ENCODE peak calls at places on chromosome 13, in five cellular contexts. F is uterus; G is ascending aorta; U is CD4-positive, alpha-beta T cell; B is CD4-positive, CD25-positive, alpha-beta regulatory T cell. K is an unnamed sample.

GRCh38 chr13:110334256-110334655 is 27.2 kb downstream of the COL4A2 start:
- DNase-seq in F (no peak), B (no peak), U (no peak), G (peak; percentile 59), K (no peak)

GRCh38 chr13:40271931-40272775 is 394.3 kb downstream of the FOXO1 start:
- DNase-seq in F (peak; percentile 84), G (peak; percentile 94), U (peak; percentile 46), B (peak; percentile 20), K (no peak)

GRCh38 chr13:97279913-97280312 is 57.8 kb downstream of the MBNL2 start:
- DNase-seq in G (no peak), U (no peak), B (no peak), F (no peak), K (no peak)

GRCh38 chr13:40801255-40802217 is 12.1 kb downstream of the SLC25A15 start:
- DNase-seq in U (no peak), G (no peak), F (no peak), B (no peak), K (no peak)

GRCh38 chr13:42895781-42896180 is 96.3 kb downstream of the EPSTI1 start:
- DNase-seq in B (no peak), F (no peak), U (no peak), G (no peak), K (no peak)

GRCh38 chr13:44903596-44903995 is 85.7 kb downstream of the NUFIP1 start:
- DNase-seq in B (no peak), U (no peak), G (peak; percentile 90), F (peak; percentile 86), K (no peak)

GRCh38 chr13:36297259-36297599 is 385 bp downstream of the CCDC169 start:
- DNase-seq in G (no peak), F (no peak), U (no peak), B (no peak), K (no peak)

GRCh38 chr13:35964764-35965163 is 166.4 kb downstream of the DCLK1 start:
- DNase-seq in G (no peak), U (no peak), F (no peak), B (no peak), K (no peak)

GRCh38 chr13:20312292-20312691 is 80.2 kb upstream of the GJB6 start:
- DNase-seq in U (no peak), G (no peak), F (no peak), B (no peak), K (no peak)

GRCh38 chr13:70347947-70348620 is 239.8 kb upstream of the KLHL1 start:
- DNase-seq in G (no peak), B (no peak), F (no peak), U (no peak), K (no peak)

GRCh38 chr13:44299544-44299943 is 74.1 kb upstream of the SERP2 start:
- DNase-seq in F (no peak), B (no peak), U (no peak), G (no peak), K (no peak)

GRCh38 chr13:77338961-77339401 is 12.1 kb upstream of the MYCBP2 start:
- DNase-seq in B (no peak), F (no peak), G (no peak), U (no peak), K (no peak)

GRCh38 chr13:93767231-93767916 is 540.8 kb downstream of the GPC6 start:
- DNase-seq in U (no peak), G (no peak), F (no peak), B (no peak), K (no peak)

GRCh38 chr13:60790620-60791019 is 393.6 kb downstream of the TDRD3 start:
- DNase-seq in F (peak; percentile 32), G (no peak), U (no peak), B (no peak), K (no peak)

GRCh38 chr13:70923863-70924752 is 815.9 kb upstream of the KLHL1 start:
- DNase-seq in G (no peak), U (no peak), B (no peak), F (no peak), K (no peak)

GRCh38 chr13:44312898-44313551 is 60.6 kb upstream of the SERP2 start:
- DNase-seq in F (no peak), U (no peak), G (peak; percentile 52), B (no peak), K (no peak)

GRCh38 chr13:94758571-94758970 is 46.2 kb upstream of the SOX21 start:
- DNase-seq in G (no peak), B (no peak), U (no peak), F (no peak), K (no peak)

GRCh38 chr13:33380487-33381079 is 95.0 kb upstream of the STARD13 start:
- DNase-seq in B (no peak), F (no peak), U (no peak), G (no peak), K (no peak)

GRCh38 chr13:110006304-110006703 is 219.9 kb upstream of the IRS2 start:
- DNase-seq in F (peak; percentile 27), G (no peak), B (no peak), U (no peak), K (no peak)

GRCh38 chr13:94362411-94362909 is 117.0 kb downstream of the DCT start:
- DNase-seq in B (peak; percentile 80), G (peak; percentile 78), F (peak; percentile 57), U (peak; percentile 42), K (no peak)

GRCh38 chr13:42832341-42833153 is 51.2 kb downstream of the FAM216B start:
- DNase-seq in U (no peak), B (peak; percentile 1), F (peak; percentile 19), G (no peak), K (no peak)

GRCh38 chr13:108606424-108606823 is 23.0 kb upstream of the MYO16 start:
- DNase-seq in F (no peak), B (no peak), G (no peak), U (no peak), K (no peak)

GRCh38 chr13:33207616-33207964 is 78.0 kb downstream of the STARD13 start:
- DNase-seq in U (no peak), B (no peak), F (no peak), G (no peak), K (no peak)

GRCh38 chr13:66994097-66994496 is 236.0 kb downstream of the PCDH9 start:
- DNase-seq in G (peak; percentile 80), F (no peak), B (peak; percentile 7), U (no peak), K (no peak)

GRCh38 chr13:113573065-113573464 is 11.5 kb upstream of the TFDP1 start:
- DNase-seq in F (no peak), B (no peak), U (no peak), G (no peak), K (no peak)

GRCh38 chr13:41746259-41746658 is 214.7 kb downstream of the VWA8 start:
- DNase-seq in B (no peak), U (no peak), G (no peak), F (no peak), K (no peak)

GRCh38 chr13:23851106-23851505 is 38.1 kb downstream of the MIPEP start:
- DNase-seq in B (no peak), G (no peak), F (no peak), U (no peak), K (no peak)

GRCh38 chr13:45316210-45316799 is 24.7 kb downstream of the TPT1 start:
- DNase-seq in F (no peak), G (no peak), B (no peak), U (no peak), K (no peak)

GRCh38 chr13:98460519-98460918 is 116.4 kb downstream of the STK24 start:
- DNase-seq in G (no peak), B (no peak), U (no peak), F (no peak), K (no peak)

GRCh38 chr13:103406967-103407366 is 340.8 kb upstream of the SLC10A2 start:
- DNase-seq in B (no peak), F (no peak), G (no peak), U (no peak), K (no peak)
- H3K9me3 ChIP-seq in B (no peaks in the 10 kb centered on the region), F (no peaks in the 10 kb centered on the region), G (no peaks in the 10 kb centered on the region), U (no peaks in the 10 kb centered on the region), K (no peaks in the 10 kb centered on the region)

DNA sequence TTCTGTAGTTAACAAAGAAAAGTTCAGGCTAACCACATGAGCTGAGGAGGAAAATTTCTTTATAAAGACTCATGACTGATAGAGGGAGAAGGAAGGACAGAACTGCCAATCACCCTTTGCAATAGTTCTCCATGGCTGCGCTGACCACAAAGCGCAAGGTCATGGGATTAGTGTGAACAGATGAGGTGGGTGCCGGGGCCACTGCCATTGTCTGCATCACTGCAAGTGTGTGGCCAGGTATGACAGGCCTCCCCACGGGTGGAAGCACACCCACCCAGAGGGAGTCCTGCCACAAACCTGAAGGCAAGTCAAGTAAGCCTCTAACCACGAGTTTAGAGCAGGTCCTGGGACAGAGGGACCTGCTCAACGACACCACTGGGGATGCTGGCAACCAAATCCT is 128.1 kb downstream of the TUBA3C start:
- DNase-seq in U (no peak), B (no peak), F (no peak), G (no peak), K (no peak)
- H3K9me3 ChIP-seq in U (no peaks in the 10 kb centered on the region), B (no peaks in the 10 kb centered on the region), F (no peaks in the 10 kb centered on the region), G (no peaks in the 10 kb centered on the region), K (no peaks in the 10 kb centered on the region)

GRCh38 chr13:47845981-47846380 is 155.1 kb downstream of the SUCLA2 start:
- DNase-seq in U (no peak), F (no peak), B (no peak), G (no peak), K (no peak)

GRCh38 chr13:47843005-47843404 is 158.1 kb downstream of the SUCLA2 start:
- DNase-seq in F (no peak), G (no peak), U (no peak), B (no peak), K (no peak)

GRCh38 chr13:47841131-47841530 is 159.9 kb downstream of the SUCLA2 start:
- DNase-seq in F (no peak), U (no peak), G (no peak), B (no peak), K (no peak)

DNA sequence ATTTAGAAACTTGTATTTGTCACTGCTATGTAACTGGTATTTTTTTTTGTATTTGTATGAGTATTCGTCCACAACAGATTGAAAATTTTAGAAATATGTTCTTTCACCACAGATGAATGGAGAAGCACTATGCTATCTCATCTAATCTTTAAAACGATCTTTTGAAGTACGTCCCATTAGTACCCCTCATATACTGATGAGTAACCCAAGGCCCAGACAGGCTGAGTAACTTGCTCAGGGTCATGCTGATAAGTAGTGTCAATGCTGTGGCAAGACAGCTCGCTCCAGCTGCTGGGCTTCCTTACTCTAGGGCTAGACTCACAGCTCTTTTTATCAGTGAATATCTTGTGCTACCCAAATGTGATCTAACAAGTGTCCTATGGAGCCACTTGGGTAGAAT is 154.2 kb downstream of the SUCLA2 start:
- DNase-seq in G (no peak), U (no peak), F (no peak), B (no peak), K (no peak)
- H3K9me3 ChIP-seq in G (no peaks in the 10 kb centered on the region), U (no peaks in the 10 kb centered on the region), F (no peaks in the 10 kb centered on the region), B (no peaks in the 10 kb centered on the region), K (peaks cover 2% of the 10 kb centered on the region)

DNA sequence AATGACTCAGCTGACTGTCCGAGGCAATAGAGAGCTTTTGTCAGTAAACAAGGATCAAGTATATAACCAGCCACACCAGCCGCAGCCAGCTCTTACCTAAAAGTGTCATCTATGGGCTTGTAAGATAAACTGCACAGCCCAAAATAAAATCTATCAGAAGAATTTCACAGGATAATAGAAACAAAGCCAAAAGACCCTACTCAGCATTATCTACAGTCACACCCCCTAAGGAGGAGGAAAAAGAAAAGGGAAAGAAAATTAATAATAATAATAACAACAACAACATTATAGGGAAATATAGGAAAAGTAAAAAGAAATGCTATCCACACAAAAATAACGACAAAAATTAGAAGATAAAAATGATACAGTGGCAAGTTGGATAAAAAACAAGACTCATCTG is 1883.8 kb downstream of the OLFM4 start:
- DNase-seq in U (no peak), B (no peak), G (no peak), F (no peak), K (no peak)
- H3K9me3 ChIP-seq in U (no peaks in the 10 kb centered on the region), B (peaks cover 4% of the 10 kb centered on the region), G (no peaks in the 10 kb centered on the region), F (no peaks in the 10 kb centered on the region), K (no peaks in the 10 kb centered on the region)

K was measured in T-helper 17 cell.